ENCODE peak calls at places on chromosomes 13 and 19, in seven cellular contexts. One of them, this sample, is unnamed.

GRCh38 chr13:25252229-25252628 is 35.1 kb downstream of the MTMR6 start:
- DNase-seq in skeletal muscle cell: no peak
- DNase-seq in NCI-H1048: no peak
- DNase-seq in frontal cortex: no peak
- DNase-seq in nephron progenitor cell: no peak
- DNase-seq in stimulated activated CD4-positive, alpha-beta T cell treated with anti-CD3 and anti-CD28 coated beads, Interleukin-1b, Interleukin-23, amount 100 ng/mL, for 1 hour: no peak
- DNase-seq in activated gamma-delta T cell treated with anti-CD3 and anti-CD28 coated beads, Interleukin-2, amount 50 U/mL, for 16 hours: no peak
- DNase-seq in this sample: no peak

GRCh38 chr13:48383384-48383783 is 29.5 kb downstream of the LPAR6 start:
- DNase-seq in skeletal muscle cell: no peak
- DNase-seq in NCI-H1048: no peak
- DNase-seq in frontal cortex: no peak
- DNase-seq in nephron progenitor cell: no peak
- DNase-seq in stimulated activated CD4-positive, alpha-beta T cell treated with anti-CD3 and anti-CD28 coated beads, Interleukin-1b, Interleukin-23, amount 100 ng/mL, for 1 hour: no peak
- DNase-seq in activated gamma-delta T cell treated with anti-CD3 and anti-CD28 coated beads, Interleukin-2, amount 50 U/mL, for 16 hours: no peak
- DNase-seq in this sample: no peak

GRCh38 chr13:102729560-102730275 is 34.9 kb upstream of the METTL21C start:
- DNase-seq in skeletal muscle cell: no peak
- DNase-seq in NCI-H1048: no peak
- DNase-seq in frontal cortex: no peak
- DNase-seq in nephron progenitor cell: no peak
- DNase-seq in stimulated activated CD4-positive, alpha-beta T cell treated with anti-CD3 and anti-CD28 coated beads, Interleukin-1b, Interleukin-23, amount 100 ng/mL, for 1 hour: no peak
- DNase-seq in activated gamma-delta T cell treated with anti-CD3 and anti-CD28 coated beads, Interleukin-2, amount 50 U/mL, for 16 hours: no peak
- DNase-seq in this sample: peak

GRCh38 chr19:17200408-17201079 is 14.6 kb upstream of the USE1 start:
- DNase-seq in skeletal muscle cell: no peak
- DNase-seq in NCI-H1048: no peak
- DNase-seq in frontal cortex: no peak
- DNase-seq in nephron progenitor cell: no peak
- DNase-seq in stimulated activated CD4-positive, alpha-beta T cell treated with anti-CD3 and anti-CD28 coated beads, Interleukin-1b, Interleukin-23, amount 100 ng/mL, for 1 hour: no peak
- DNase-seq in activated gamma-delta T cell treated with anti-CD3 and anti-CD28 coated beads, Interleukin-2, amount 50 U/mL, for 16 hours: no peak
- DNase-seq in this sample: no peak

GRCh38 chr13:69956343-69956742 is 151.3 kb upstream of the ATXN8OS start:
- DNase-seq in skeletal muscle cell: no peak
- DNase-seq in NCI-H1048: no peak
- DNase-seq in frontal cortex: no peak
- DNase-seq in nephron progenitor cell: no peak
- DNase-seq in stimulated activated CD4-positive, alpha-beta T cell treated with anti-CD3 and anti-CD28 coated beads, Interleukin-1b, Interleukin-23, amount 100 ng/mL, for 1 hour: no peak
- DNase-seq in activated gamma-delta T cell treated with anti-CD3 and anti-CD28 coated beads, Interleukin-2, amount 50 U/mL, for 16 hours: no peak
- DNase-seq in this sample: no peak

GRCh38 chr13:32902898-32903297 is 113.3 kb upstream of the KL start:
- DNase-seq in skeletal muscle cell: no peak
- DNase-seq in NCI-H1048: no peak
- DNase-seq in frontal cortex: no peak
- DNase-seq in nephron progenitor cell: no peak
- DNase-seq in stimulated activated CD4-positive, alpha-beta T cell treated with anti-CD3 and anti-CD28 coated beads, Interleukin-1b, Interleukin-23, amount 100 ng/mL, for 1 hour: no peak
- DNase-seq in activated gamma-delta T cell treated with anti-CD3 and anti-CD28 coated beads, Interleukin-2, amount 50 U/mL, for 16 hours: no peak
- DNase-seq in this sample: no peak

GRCh38 chr13:99015606-99016520 is 38.0 kb upstream of the DOCK9 start:
- DNase-seq in skeletal muscle cell: no peak
- DNase-seq in NCI-H1048: no peak
- DNase-seq in frontal cortex: no peak
- DNase-seq in nephron progenitor cell: no peak
- DNase-seq in stimulated activated CD4-positive, alpha-beta T cell treated with anti-CD3 and anti-CD28 coated beads, Interleukin-1b, Interleukin-23, amount 100 ng/mL, for 1 hour: no peak
- DNase-seq in activated gamma-delta T cell treated with anti-CD3 and anti-CD28 coated beads, Interleukin-2, amount 50 U/mL, for 16 hours: no peak
- DNase-seq in this sample: no peak

GRCh38 chr13:20686167-20686566 is 17.3 kb upstream of the IL17D start:
- DNase-seq in skeletal muscle cell: no peak
- DNase-seq in NCI-H1048: no peak
- DNase-seq in frontal cortex: no peak
- DNase-seq in nephron progenitor cell: no peak
- DNase-seq in stimulated activated CD4-positive, alpha-beta T cell treated with anti-CD3 and anti-CD28 coated beads, Interleukin-1b, Interleukin-23, amount 100 ng/mL, for 1 hour: no peak
- DNase-seq in activated gamma-delta T cell treated with anti-CD3 and anti-CD28 coated beads, Interleukin-2, amount 50 U/mL, for 16 hours: no peak
- DNase-seq in this sample: no peak

GRCh38 chr19:15194938-15195337 is 5.9 kb downstream of the NOTCH3 start:
- DNase-seq in skeletal muscle cell: no peak
- DNase-seq in NCI-H1048: no peak
- DNase-seq in frontal cortex: no peak
- DNase-seq in nephron progenitor cell: no peak
- DNase-seq in stimulated activated CD4-positive, alpha-beta T cell treated with anti-CD3 and anti-CD28 coated beads, Interleukin-1b, Interleukin-23, amount 100 ng/mL, for 1 hour: no peak
- DNase-seq in activated gamma-delta T cell treated with anti-CD3 and anti-CD28 coated beads, Interleukin-2, amount 50 U/mL, for 16 hours: no peak
- DNase-seq in this sample: no peak

GRCh38 chr19:49952475-49952829 is 8.5 kb downstream of the SIGLEC11 start:
- DNase-seq in skeletal muscle cell: no peak
- DNase-seq in NCI-H1048: no peak
- DNase-seq in frontal cortex: no peak
- DNase-seq in nephron progenitor cell: no peak
- DNase-seq in stimulated activated CD4-positive, alpha-beta T cell treated with anti-CD3 and anti-CD28 coated beads, Interleukin-1b, Interleukin-23, amount 100 ng/mL, for 1 hour: no peak
- DNase-seq in activated gamma-delta T cell treated with anti-CD3 and anti-CD28 coated beads, Interleukin-2, amount 50 U/mL, for 16 hours: no peak
- DNase-seq in this sample: no peak

GRCh38 chr19:7677664-7678311 is 898 bp downstream of the MCEMP1 start:
- DNase-seq in skeletal muscle cell: no peak
- DNase-seq in NCI-H1048: no peak
- DNase-seq in frontal cortex: no peak
- DNase-seq in nephron progenitor cell: no peak
- DNase-seq in stimulated activated CD4-positive, alpha-beta T cell treated with anti-CD3 and anti-CD28 coated beads, Interleukin-1b, Interleukin-23, amount 100 ng/mL, for 1 hour: no peak
- DNase-seq in activated gamma-delta T cell treated with anti-CD3 and anti-CD28 coated beads, Interleukin-2, amount 50 U/mL, for 16 hours: no peak
- DNase-seq in this sample: no peak

GRCh38 chr13:29472317-29472961 is 123.0 kb downstream of the SLC7A1 start:
- DNase-seq in skeletal muscle cell: no peak
- DNase-seq in NCI-H1048: no peak
- DNase-seq in frontal cortex: no peak
- DNase-seq in nephron progenitor cell: peak
- DNase-seq in stimulated activated CD4-positive, alpha-beta T cell treated with anti-CD3 and anti-CD28 coated beads, Interleukin-1b, Interleukin-23, amount 100 ng/mL, for 1 hour: no peak
- DNase-seq in activated gamma-delta T cell treated with anti-CD3 and anti-CD28 coated beads, Interleukin-2, amount 50 U/mL, for 16 hours: peak
- DNase-seq in this sample: peak

GRCh38 chr19:40601061-40601973 is at the start of gene LTBP4:
- DNase-seq in skeletal muscle cell: no peak
- DNase-seq in NCI-H1048: no peak
- DNase-seq in frontal cortex: no peak
- DNase-seq in nephron progenitor cell: peak
- DNase-seq in stimulated activated CD4-positive, alpha-beta T cell treated with anti-CD3 and anti-CD28 coated beads, Interleukin-1b, Interleukin-23, amount 100 ng/mL, for 1 hour: no peak
- DNase-seq in activated gamma-delta T cell treated with anti-CD3 and anti-CD28 coated beads, Interleukin-2, amount 50 U/mL, for 16 hours: no peak
- DNase-seq in this sample: no peak

GRCh38 chr19:47153266-47153665 is 22.6 kb downstream of the SAE1 start:
- DNase-seq in skeletal muscle cell: no peak
- DNase-seq in NCI-H1048: no peak
- DNase-seq in frontal cortex: no peak
- DNase-seq in nephron progenitor cell: no peak
- DNase-seq in stimulated activated CD4-positive, alpha-beta T cell treated with anti-CD3 and anti-CD28 coated beads, Interleukin-1b, Interleukin-23, amount 100 ng/mL, for 1 hour: no peak
- DNase-seq in activated gamma-delta T cell treated with anti-CD3 and anti-CD28 coated beads, Interleukin-2, amount 50 U/mL, for 16 hours: no peak
- DNase-seq in this sample: no peak

GRCh38 chr13:20430296-20430695 is 95.4 kb downstream of the CRYL1 start:
- DNase-seq in skeletal muscle cell: no peak
- DNase-seq in NCI-H1048: no peak
- DNase-seq in frontal cortex: no peak
- DNase-seq in nephron progenitor cell: no peak
- DNase-seq in stimulated activated CD4-positive, alpha-beta T cell treated with anti-CD3 and anti-CD28 coated beads, Interleukin-1b, Interleukin-23, amount 100 ng/mL, for 1 hour: no peak
- DNase-seq in activated gamma-delta T cell treated with anti-CD3 and anti-CD28 coated beads, Interleukin-2, amount 50 U/mL, for 16 hours: no peak
- DNase-seq in this sample: no peak

GRCh38 chr19:19214892-19215291 is 3.1 kb downstream of the NCAN start:
- DNase-seq in skeletal muscle cell: no peak
- DNase-seq in NCI-H1048: peak
- DNase-seq in frontal cortex: no peak
- DNase-seq in nephron progenitor cell: peak
- DNase-seq in stimulated activated CD4-positive, alpha-beta T cell treated with anti-CD3 and anti-CD28 coated beads, Interleukin-1b, Interleukin-23, amount 100 ng/mL, for 1 hour: no peak
- DNase-seq in activated gamma-delta T cell treated with anti-CD3 and anti-CD28 coated beads, Interleukin-2, amount 50 U/mL, for 16 hours: no peak
- DNase-seq in this sample: no peak

GRCh38 chr13:98835156-98835555 is 82.7 kb upstream of the SLC15A1 start:
- DNase-seq in skeletal muscle cell: no peak
- DNase-seq in NCI-H1048: no peak
- DNase-seq in frontal cortex: no peak
- DNase-seq in nephron progenitor cell: no peak
- DNase-seq in stimulated activated CD4-positive, alpha-beta T cell treated with anti-CD3 and anti-CD28 coated beads, Interleukin-1b, Interleukin-23, amount 100 ng/mL, for 1 hour: no peak
- DNase-seq in activated gamma-delta T cell treated with anti-CD3 and anti-CD28 coated beads, Interleukin-2, amount 50 U/mL, for 16 hours: no peak
- DNase-seq in this sample: no peak

GRCh38 chr19:55016017-55016416 is 22.0 kb downstream of the GP6 start:
- DNase-seq in skeletal muscle cell: no peak
- DNase-seq in NCI-H1048: no peak
- DNase-seq in frontal cortex: no peak
- DNase-seq in nephron progenitor cell: no peak
- DNase-seq in stimulated activated CD4-positive, alpha-beta T cell treated with anti-CD3 and anti-CD28 coated beads, Interleukin-1b, Interleukin-23, amount 100 ng/mL, for 1 hour: no peak
- DNase-seq in activated gamma-delta T cell treated with anti-CD3 and anti-CD28 coated beads, Interleukin-2, amount 50 U/mL, for 16 hours: no peak
- DNase-seq in this sample: no peak

This sample was measured in amniotic stem cell.